ENCODE peak calls at places on chromosomes 2 and 18, in ten cellular contexts. One of them, this sample, is unnamed.

GRCh38 chr2:69915050-69915945 is at the start of gene MXD1:
- DNase-seq in mucosa of gallbladder: no peak
- DNase-seq in effector memory CD4-positive, alpha-beta T cell: no peak
- DNase-seq in fibroblast of pulmonary artery: no peak
- DNase-seq in fibroblast of villous mesenchyme: no peak
- DNase-seq in iPS DF 19.7: no peak
- DNase-seq in aorta: peak
- DNase-seq in putamen: no peak
- DNase-seq in pancreas: peak
- DNase-seq in NCI-H69: peak
- DNase-seq in this sample: peak

GRCh38 chr2:24816884-24817283 is 23.7 kb downstream of the CENPO start:
- DNase-seq in mucosa of gallbladder: peak
- DNase-seq in effector memory CD4-positive, alpha-beta T cell: no peak
- DNase-seq in fibroblast of pulmonary artery: peak
- DNase-seq in fibroblast of villous mesenchyme: peak
- DNase-seq in iPS DF 19.7: no peak
- DNase-seq in aorta: no peak
- DNase-seq in putamen: no peak
- DNase-seq in pancreas: no peak
- DNase-seq in NCI-H69: no peak
- DNase-seq in this sample: no peak

GRCh38 chr2:98484121-98484557 is 39.5 kb downstream of the INPP4A start:
- DNase-seq in mucosa of gallbladder: peak
- DNase-seq in effector memory CD4-positive, alpha-beta T cell: no peak
- DNase-seq in fibroblast of pulmonary artery: no peak
- DNase-seq in fibroblast of villous mesenchyme: no peak
- DNase-seq in iPS DF 19.7: no peak
- DNase-seq in aorta: no peak
- DNase-seq in putamen: no peak
- DNase-seq in pancreas: peak
- DNase-seq in NCI-H69: no peak
- DNase-seq in this sample: no peak

GRCh38 chr2:190714958-190715357 is 66.1 kb downstream of the NAB1 start:
- DNase-seq in mucosa of gallbladder: no peak
- DNase-seq in effector memory CD4-positive, alpha-beta T cell: no peak
- DNase-seq in fibroblast of pulmonary artery: peak
- DNase-seq in fibroblast of villous mesenchyme: no peak
- DNase-seq in iPS DF 19.7: no peak
- DNase-seq in aorta: no peak
- DNase-seq in putamen: no peak
- DNase-seq in pancreas: no peak
- DNase-seq in NCI-H69: no peak
- DNase-seq in this sample: no peak

GRCh38 chr2:44997948-44998347 is 11.3 kb downstream of the SIX2 start:
- DNase-seq in mucosa of gallbladder: no peak
- DNase-seq in effector memory CD4-positive, alpha-beta T cell: no peak
- DNase-seq in fibroblast of pulmonary artery: peak
- DNase-seq in fibroblast of villous mesenchyme: no peak
- DNase-seq in iPS DF 19.7: no peak
- DNase-seq in aorta: no peak
- DNase-seq in putamen: no peak
- DNase-seq in pancreas: no peak
- DNase-seq in NCI-H69: no peak
- DNase-seq in this sample: no peak

GRCh38 chr2:137929504-137929886 is 34.8 kb upstream of the HNMT start:
- DNase-seq in mucosa of gallbladder: no peak
- DNase-seq in effector memory CD4-positive, alpha-beta T cell: no peak
- DNase-seq in fibroblast of pulmonary artery: no peak
- DNase-seq in fibroblast of villous mesenchyme: no peak
- DNase-seq in iPS DF 19.7: no peak
- DNase-seq in aorta: no peak
- DNase-seq in putamen: no peak
- DNase-seq in pancreas: no peak
- DNase-seq in NCI-H69: peak
- DNase-seq in this sample: peak

GRCh38 chr18:39701839-39702238 is 2136.2 kb upstream of the CELF4 start:
- DNase-seq in mucosa of gallbladder: no peak
- DNase-seq in effector memory CD4-positive, alpha-beta T cell: no peak
- DNase-seq in fibroblast of pulmonary artery: peak
- DNase-seq in fibroblast of villous mesenchyme: peak
- DNase-seq in iPS DF 19.7: no peak
- DNase-seq in aorta: no peak
- DNase-seq in putamen: no peak
- DNase-seq in pancreas: no peak
- DNase-seq in NCI-H69: no peak
- DNase-seq in this sample: no peak

GRCh38 chr2:232436381-232437129 is 19.4 kb upstream of the ALPI start:
- DNase-seq in mucosa of gallbladder: no peak
- DNase-seq in effector memory CD4-positive, alpha-beta T cell: no peak
- DNase-seq in fibroblast of pulmonary artery: no peak
- DNase-seq in fibroblast of villous mesenchyme: no peak
- DNase-seq in iPS DF 19.7: no peak
- DNase-seq in aorta: no peak
- DNase-seq in putamen: no peak
- DNase-seq in pancreas: no peak
- DNase-seq in NCI-H69: no peak
- DNase-seq in this sample: peak

This sample was measured in WERI-Rb-1.